ENCODE peak calls at places on chromosomes 2 and 18, in four cellular contexts. J is dermis microvascular lymphatic vessel endothelial cell, W is SJSA1, X is AG09309. A is an unnamed sample.

GRCh38 chr2:25572638-25573037 is 100.7 kb downstream of the DTNB start:
- DNase-seq in J (no peak), W (no peak), X (no peak), A (no peak)

GRCh38 chr2:12173271-12173942 is 427.0 kb downstream of the LPIN1 start:
- DNase-seq in J (no peak), W (no peak), X (no peak), A (peak; percentile 11)

GRCh38 chr2:161613161-161613560 is 11.1 kb upstream of the SLC4A10 start:
- DNase-seq in J (no peak), W (no peak), X (no peak), A (no peak)

GRCh38 chr2:169182573-169182972 is 113.2 kb downstream of the DHRS9 start:
- DNase-seq in J (no peak), W (no peak), X (no peak), A (no peak)

GRCh38 chr2:175398848-175399247 is 217.3 kb upstream of the ATP5MC3 start:
- DNase-seq in J (no peak), W (no peak), X (no peak), A (no peak)

GRCh38 chr18:28669165-28669564 is 492.2 kb upstream of the CDH2 start:
- DNase-seq in J (no peak), W (no peak), X (no peak), A (no peak)

GRCh38 chr2:97751752-97752151 is 38.4 kb downstream of the ZAP70 start:
- DNase-seq in J (peak; percentile 19), W (no peak), X (no peak), A (no peak)

GRCh38 chr2:35989040-35989439 is 366.5 kb upstream of the CRIM1 start:
- DNase-seq in J (no peak), W (no peak), X (no peak), A (no peak)

GRCh38 chr2:118705032-118705431 is 142.4 kb downstream of the EN1 start:
- DNase-seq in J (no peak), W (no peak), X (peak; percentile 50), A (peak; percentile 17)

GRCh38 chr2:238099709-238100048 is 461 bp upstream of the ESPNL start:
- DNase-seq in J (no peak), W (no peak), X (no peak), A (no peak)

GRCh38 chr18:28584726-28585125 is 407.8 kb upstream of the CDH2 start:
- DNase-seq in J (no peak), W (no peak), X (peak; percentile 73), A (peak; percentile 90)

GRCh38 chr2:174195253-174195652 is 53.1 kb downstream of the OLA1 start:
- DNase-seq in J (no peak), W (no peak), X (no peak), A (no peak)

GRCh38 chr2:223585691-223586090 is 16.5 kb downstream of the SCG2 start:
- DNase-seq in J (no peak), W (no peak), X (no peak), A (peak; percentile 22)